ENCODE peak calls at places on chromosome X, in eight cellular contexts. X is stimulated activated CD8-positive, alpha-beta memory T cell treated with anti-CD3 and anti-CD28 coated beads, Interleukin-15, amount 100 ng/mL, for 24 hours; K is epithelial cell of esophagus; U is stimulated activated naive CD8-positive, alpha-beta T cell treated with anti-CD3 and anti-CD28 coated beads, Interleukin-15, amount 100 ng/mL, for 72 hours; B is GM03348; L is activated CD4-positive, alpha-beta T cell treated with anti-CD3 and anti-CD28 coated beads, Interleukin-2, amount 50 U/mL, for 1 hour; Y is astrocyte of the spinal cord; V is colonic mucosa. M is an unnamed sample.

GRCh38 chrX:79138658-79139241 is 5.7 kb upstream of the GPR174 start:
- DNase-seq in U (no peak), X (no peak), K (no peak), L (no peak), V (no peak), B (no peak), Y (no peak), M (no peak)

GRCh38 chrX:78029663-78030062 is 60.2 kb upstream of the PGAM4 start:
- DNase-seq in Y (peak; percentile 14), V (peak; percentile 27), X (no peak), B (peak; percentile 51), K (peak; percentile 43), L (peak; percentile 1), U (no peak), M (no peak)

GRCh38 chrX:75522565-75523411 is at the start of gene ZDHHC15:
- DNase-seq in L (peak; percentile 45), B (peak; percentile 34), K (peak; percentile 33), U (peak; percentile 59), X (no peak), V (peak; percentile 18), Y (peak; percentile 35), M (no peak)

GRCh38 chrX:72105436-72105835 is 26.3 kb downstream of the RTL5 start:
- DNase-seq in V (no peak), L (peak; percentile 41), X (no peak), Y (no peak), U (peak; percentile 21), B (no peak), K (no peak), M (no peak)

GRCh38 chrX:1072637-1073377 is 139.6 kb downstream of the CRLF2 start:
- DNase-seq in L (no peak), X (no peak), U (no peak), V (no peak), Y (no peak), B (no peak), K (no peak), M (no peak)

GRCh38 chrX:3968749-3969148 is 255.3 kb upstream of the PRKX start:
- DNase-seq in V (no peak), B (no peak), X (no peak), U (no peak), K (no peak), L (no peak), Y (no peak), M (no peak)

GRCh38 chrX:71615954-71616353 is 2.4 kb downstream of the CXCR3 start:
- DNase-seq in K (no peak), V (no peak), L (no peak), B (no peak), Y (no peak), X (no peak), U (peak; percentile 26), M (no peak)

GRCh38 chrX:155179343-155179997 is 36.8 kb upstream of the VBP1 start:
- DNase-seq in K (peak; percentile 23), Y (no peak), U (no peak), L (no peak), X (no peak), V (no peak), B (no peak), M (no peak)

M was measured in D721Med.